ENCODE peak calls at places on chromosomes 1 and 21, in nine cellular contexts. One of them, this sample, is unnamed.

GRCh38 chr1:151888972-151889570 is 20.2 kb downstream of the THEM4 start:
- DNase-seq in stimulated activated CD4-positive, alpha-beta T cell treated with anti-CD3 and anti-CD28 coated beads, Interleukin-4, amount 100 ng/mL, for 48 hours: no peak
- DNase-seq in BJ: no peak
- DNase-seq in IMR-90: no peak
- DNase-seq in breast epithelium: no peak
- DNase-seq in midbrain: no peak
- DNase-seq in activated naive CD4-positive, alpha-beta T cell: no peak
- DNase-seq in naive thymus-derived CD4-positive, alpha-beta T cell: no peak
- DNase-seq in effector memory CD4-positive, alpha-beta T cell: no peak
- DNase-seq in this sample: no peak

GRCh38 chr1:29825941-29826415 is 589.7 kb downstream of the PTPRU start:
- DNase-seq in stimulated activated CD4-positive, alpha-beta T cell treated with anti-CD3 and anti-CD28 coated beads, Interleukin-4, amount 100 ng/mL, for 48 hours: no peak
- DNase-seq in BJ: no peak
- DNase-seq in IMR-90: no peak
- DNase-seq in breast epithelium: no peak
- DNase-seq in midbrain: no peak
- DNase-seq in activated naive CD4-positive, alpha-beta T cell: no peak
- DNase-seq in naive thymus-derived CD4-positive, alpha-beta T cell: no peak
- DNase-seq in effector memory CD4-positive, alpha-beta T cell: no peak
- DNase-seq in this sample: no peak

GRCh38 chr1:227411066-227411465 is 92.8 kb upstream of the CDC42BPA start:
- DNase-seq in stimulated activated CD4-positive, alpha-beta T cell treated with anti-CD3 and anti-CD28 coated beads, Interleukin-4, amount 100 ng/mL, for 48 hours: no peak
- DNase-seq in BJ: no peak
- DNase-seq in IMR-90: peak
- DNase-seq in breast epithelium: no peak
- DNase-seq in midbrain: no peak
- DNase-seq in activated naive CD4-positive, alpha-beta T cell: no peak
- DNase-seq in naive thymus-derived CD4-positive, alpha-beta T cell: no peak
- DNase-seq in effector memory CD4-positive, alpha-beta T cell: no peak
- DNase-seq in this sample: no peak

GRCh38 chr1:161725888-161726630 is 4.7 kb downstream of the FCRLB start:
- DNase-seq in stimulated activated CD4-positive, alpha-beta T cell treated with anti-CD3 and anti-CD28 coated beads, Interleukin-4, amount 100 ng/mL, for 48 hours: no peak
- DNase-seq in BJ: no peak
- DNase-seq in IMR-90: peak
- DNase-seq in breast epithelium: no peak
- DNase-seq in midbrain: peak
- DNase-seq in activated naive CD4-positive, alpha-beta T cell: no peak
- DNase-seq in naive thymus-derived CD4-positive, alpha-beta T cell: peak
- DNase-seq in effector memory CD4-positive, alpha-beta T cell: peak
- DNase-seq in this sample: no peak

GRCh38 chr1:88655685-88656299 is 28.3 kb upstream of the PKN2 start:
- DNase-seq in stimulated activated CD4-positive, alpha-beta T cell treated with anti-CD3 and anti-CD28 coated beads, Interleukin-4, amount 100 ng/mL, for 48 hours: no peak
- DNase-seq in BJ: peak
- DNase-seq in IMR-90: peak
- DNase-seq in breast epithelium: no peak
- DNase-seq in midbrain: peak
- DNase-seq in activated naive CD4-positive, alpha-beta T cell: no peak
- DNase-seq in naive thymus-derived CD4-positive, alpha-beta T cell: no peak
- DNase-seq in effector memory CD4-positive, alpha-beta T cell: no peak
- DNase-seq in this sample: peak

GRCh38 chr1:154742586-154742985 is 127.5 kb downstream of the KCNN3 start:
- DNase-seq in stimulated activated CD4-positive, alpha-beta T cell treated with anti-CD3 and anti-CD28 coated beads, Interleukin-4, amount 100 ng/mL, for 48 hours: no peak
- DNase-seq in BJ: no peak
- DNase-seq in IMR-90: no peak
- DNase-seq in breast epithelium: no peak
- DNase-seq in midbrain: no peak
- DNase-seq in activated naive CD4-positive, alpha-beta T cell: no peak
- DNase-seq in naive thymus-derived CD4-positive, alpha-beta T cell: no peak
- DNase-seq in effector memory CD4-positive, alpha-beta T cell: no peak
- DNase-seq in this sample: no peak

GRCh38 chr1:218739426-218739825 is 394.3 kb downstream of the TGFB2 start:
- DNase-seq in stimulated activated CD4-positive, alpha-beta T cell treated with anti-CD3 and anti-CD28 coated beads, Interleukin-4, amount 100 ng/mL, for 48 hours: no peak
- DNase-seq in BJ: no peak
- DNase-seq in IMR-90: peak
- DNase-seq in breast epithelium: no peak
- DNase-seq in midbrain: no peak
- DNase-seq in activated naive CD4-positive, alpha-beta T cell: no peak
- DNase-seq in naive thymus-derived CD4-positive, alpha-beta T cell: no peak
- DNase-seq in effector memory CD4-positive, alpha-beta T cell: no peak
- DNase-seq in this sample: no peak

GRCh38 chr1:28591708-28592313 is at the start of gene RAB42:
- DNase-seq in stimulated activated CD4-positive, alpha-beta T cell treated with anti-CD3 and anti-CD28 coated beads, Interleukin-4, amount 100 ng/mL, for 48 hours: no peak
- DNase-seq in BJ: no peak
- DNase-seq in IMR-90: no peak
- DNase-seq in breast epithelium: no peak
- DNase-seq in midbrain: no peak
- DNase-seq in activated naive CD4-positive, alpha-beta T cell: no peak
- DNase-seq in naive thymus-derived CD4-positive, alpha-beta T cell: no peak
- DNase-seq in effector memory CD4-positive, alpha-beta T cell: no peak
- DNase-seq in this sample: no peak

GRCh38 chr1:94401206-94401605 is 17.0 kb upstream of the ABCD3 start:
- DNase-seq in stimulated activated CD4-positive, alpha-beta T cell treated with anti-CD3 and anti-CD28 coated beads, Interleukin-4, amount 100 ng/mL, for 48 hours: no peak
- DNase-seq in BJ: no peak
- DNase-seq in IMR-90: no peak
- DNase-seq in breast epithelium: peak
- DNase-seq in midbrain: no peak
- DNase-seq in activated naive CD4-positive, alpha-beta T cell: no peak
- DNase-seq in naive thymus-derived CD4-positive, alpha-beta T cell: no peak
- DNase-seq in effector memory CD4-positive, alpha-beta T cell: no peak
- DNase-seq in this sample: no peak

GRCh38 chr1:224745924-224746323 is 129.8 kb downstream of the CNIH3 start:
- DNase-seq in stimulated activated CD4-positive, alpha-beta T cell treated with anti-CD3 and anti-CD28 coated beads, Interleukin-4, amount 100 ng/mL, for 48 hours: no peak
- DNase-seq in BJ: no peak
- DNase-seq in IMR-90: no peak
- DNase-seq in breast epithelium: no peak
- DNase-seq in midbrain: no peak
- DNase-seq in activated naive CD4-positive, alpha-beta T cell: no peak
- DNase-seq in naive thymus-derived CD4-positive, alpha-beta T cell: no peak
- DNase-seq in effector memory CD4-positive, alpha-beta T cell: no peak
- DNase-seq in this sample: no peak

GRCh38 chr1:201676061-201676644 is 137.2 kb downstream of the NAV1 start:
- DNase-seq in stimulated activated CD4-positive, alpha-beta T cell treated with anti-CD3 and anti-CD28 coated beads, Interleukin-4, amount 100 ng/mL, for 48 hours: no peak
- DNase-seq in BJ: no peak
- DNase-seq in IMR-90: peak
- DNase-seq in breast epithelium: no peak
- DNase-seq in midbrain: no peak
- DNase-seq in activated naive CD4-positive, alpha-beta T cell: no peak
- DNase-seq in naive thymus-derived CD4-positive, alpha-beta T cell: no peak
- DNase-seq in effector memory CD4-positive, alpha-beta T cell: no peak
- DNase-seq in this sample: no peak

GRCh38 chr1:150615346-150616201 is 13.8 kb downstream of the ENSA start:
- DNase-seq in stimulated activated CD4-positive, alpha-beta T cell treated with anti-CD3 and anti-CD28 coated beads, Interleukin-4, amount 100 ng/mL, for 48 hours: no peak
- DNase-seq in BJ: no peak
- DNase-seq in IMR-90: no peak
- DNase-seq in breast epithelium: no peak
- DNase-seq in midbrain: no peak
- DNase-seq in activated naive CD4-positive, alpha-beta T cell: no peak
- DNase-seq in naive thymus-derived CD4-positive, alpha-beta T cell: no peak
- DNase-seq in effector memory CD4-positive, alpha-beta T cell: no peak
- DNase-seq in this sample: no peak

GRCh38 chr1:94416901-94417701 is 1.1 kb upstream of the ABCD3 start:
- DNase-seq in stimulated activated CD4-positive, alpha-beta T cell treated with anti-CD3 and anti-CD28 coated beads, Interleukin-4, amount 100 ng/mL, for 48 hours: no peak
- DNase-seq in BJ: peak
- DNase-seq in IMR-90: peak
- DNase-seq in breast epithelium: peak
- DNase-seq in midbrain: peak
- DNase-seq in activated naive CD4-positive, alpha-beta T cell: no peak
- DNase-seq in naive thymus-derived CD4-positive, alpha-beta T cell: no peak
- DNase-seq in effector memory CD4-positive, alpha-beta T cell: no peak
- DNase-seq in this sample: peak

GRCh38 chr21:43703068-43703880 is 15.7 kb upstream of the PDXK start:
- DNase-seq in stimulated activated CD4-positive, alpha-beta T cell treated with anti-CD3 and anti-CD28 coated beads, Interleukin-4, amount 100 ng/mL, for 48 hours: no peak
- DNase-seq in BJ: peak
- DNase-seq in IMR-90: peak
- DNase-seq in breast epithelium: no peak
- DNase-seq in midbrain: peak
- DNase-seq in activated naive CD4-positive, alpha-beta T cell: no peak
- DNase-seq in naive thymus-derived CD4-positive, alpha-beta T cell: no peak
- DNase-seq in effector memory CD4-positive, alpha-beta T cell: no peak
- DNase-seq in this sample: peak

GRCh38 chr1:31937300-31938183 is 626 bp downstream of the PTP4A2 start:
- DNase-seq in stimulated activated CD4-positive, alpha-beta T cell treated with anti-CD3 and anti-CD28 coated beads, Interleukin-4, amount 100 ng/mL, for 48 hours: peak
- DNase-seq in BJ: no peak
- DNase-seq in IMR-90: peak
- DNase-seq in breast epithelium: peak
- DNase-seq in midbrain: peak
- DNase-seq in activated naive CD4-positive, alpha-beta T cell: peak
- DNase-seq in naive thymus-derived CD4-positive, alpha-beta T cell: peak
- DNase-seq in effector memory CD4-positive, alpha-beta T cell: peak
- DNase-seq in this sample: peak

GRCh38 chr1:23619299-23620188 is 60.2 kb upstream of the ID3 start:
- DNase-seq in stimulated activated CD4-positive, alpha-beta T cell treated with anti-CD3 and anti-CD28 coated beads, Interleukin-4, amount 100 ng/mL, for 48 hours: peak
- DNase-seq in BJ: no peak
- DNase-seq in IMR-90: peak
- DNase-seq in breast epithelium: peak
- DNase-seq in midbrain: no peak
- DNase-seq in activated naive CD4-positive, alpha-beta T cell: peak
- DNase-seq in naive thymus-derived CD4-positive, alpha-beta T cell: peak
- DNase-seq in effector memory CD4-positive, alpha-beta T cell: peak
- DNase-seq in this sample: no peak

GRCh38 chr1:161735837-161736236 is 13.7 kb upstream of the DUSP12 start:
- DNase-seq in stimulated activated CD4-positive, alpha-beta T cell treated with anti-CD3 and anti-CD28 coated beads, Interleukin-4, amount 100 ng/mL, for 48 hours: no peak
- DNase-seq in BJ: no peak
- DNase-seq in IMR-90: no peak
- DNase-seq in breast epithelium: no peak
- DNase-seq in midbrain: no peak
- DNase-seq in activated naive CD4-positive, alpha-beta T cell: no peak
- DNase-seq in naive thymus-derived CD4-positive, alpha-beta T cell: no peak
- DNase-seq in effector memory CD4-positive, alpha-beta T cell: no peak
- DNase-seq in this sample: no peak

GRCh38 chr21:32772281-32773047 is 909 bp upstream of the PAXBP1 start:
- DNase-seq in stimulated activated CD4-positive, alpha-beta T cell treated with anti-CD3 and anti-CD28 coated beads, Interleukin-4, amount 100 ng/mL, for 48 hours: peak
- DNase-seq in BJ: no peak
- DNase-seq in IMR-90: peak
- DNase-seq in breast epithelium: no peak
- DNase-seq in midbrain: peak
- DNase-seq in activated naive CD4-positive, alpha-beta T cell: peak
- DNase-seq in naive thymus-derived CD4-positive, alpha-beta T cell: peak
- DNase-seq in effector memory CD4-positive, alpha-beta T cell: no peak
- DNase-seq in this sample: peak

GRCh38 chr21:15141236-15141970 is 76.6 kb upstream of the NRIP1 start:
- DNase-seq in stimulated activated CD4-positive, alpha-beta T cell treated with anti-CD3 and anti-CD28 coated beads, Interleukin-4, amount 100 ng/mL, for 48 hours: no peak
- DNase-seq in BJ: no peak
- DNase-seq in IMR-90: no peak
- DNase-seq in breast epithelium: no peak
- DNase-seq in midbrain: no peak
- DNase-seq in activated naive CD4-positive, alpha-beta T cell: no peak
- DNase-seq in naive thymus-derived CD4-positive, alpha-beta T cell: no peak
- DNase-seq in effector memory CD4-positive, alpha-beta T cell: no peak
- DNase-seq in this sample: no peak

GRCh38 chr1:157158967-157159366 is 20.8 kb upstream of the ETV3 start:
- DNase-seq in stimulated activated CD4-positive, alpha-beta T cell treated with anti-CD3 and anti-CD28 coated beads, Interleukin-4, amount 100 ng/mL, for 48 hours: no peak
- DNase-seq in BJ: no peak
- DNase-seq in IMR-90: no peak
- DNase-seq in breast epithelium: no peak
- DNase-seq in midbrain: no peak
- DNase-seq in activated naive CD4-positive, alpha-beta T cell: no peak
- DNase-seq in naive thymus-derived CD4-positive, alpha-beta T cell: no peak
- DNase-seq in effector memory CD4-positive, alpha-beta T cell: no peak
- DNase-seq in this sample: no peak

GRCh38 chr1:161220002-161220401 is 3.4 kb downstream of the APOA2 start:
- DNase-seq in stimulated activated CD4-positive, alpha-beta T cell treated with anti-CD3 and anti-CD28 coated beads, Interleukin-4, amount 100 ng/mL, for 48 hours: no peak
- DNase-seq in BJ: no peak
- DNase-seq in IMR-90: no peak
- DNase-seq in breast epithelium: no peak
- DNase-seq in midbrain: no peak
- DNase-seq in activated naive CD4-positive, alpha-beta T cell: no peak
- DNase-seq in naive thymus-derived CD4-positive, alpha-beta T cell: no peak
- DNase-seq in effector memory CD4-positive, alpha-beta T cell: no peak
- DNase-seq in this sample: no peak

GRCh38 chr1:178283409-178283808 is 189.5 kb downstream of the RASAL2 start:
- DNase-seq in stimulated activated CD4-positive, alpha-beta T cell treated with anti-CD3 and anti-CD28 coated beads, Interleukin-4, amount 100 ng/mL, for 48 hours: no peak
- DNase-seq in BJ: no peak
- DNase-seq in IMR-90: peak
- DNase-seq in breast epithelium: peak
- DNase-seq in midbrain: peak
- DNase-seq in activated naive CD4-positive, alpha-beta T cell: no peak
- DNase-seq in naive thymus-derived CD4-positive, alpha-beta T cell: no peak
- DNase-seq in effector memory CD4-positive, alpha-beta T cell: no peak
- DNase-seq in this sample: no peak

GRCh38 chr1:185375583-185375982 is 58.5 kb upstream of the IVNS1ABP start:
- DNase-seq in stimulated activated CD4-positive, alpha-beta T cell treated with anti-CD3 and anti-CD28 coated beads, Interleukin-4, amount 100 ng/mL, for 48 hours: no peak
- DNase-seq in BJ: no peak
- DNase-seq in IMR-90: no peak
- DNase-seq in breast epithelium: no peak
- DNase-seq in midbrain: no peak
- DNase-seq in activated naive CD4-positive, alpha-beta T cell: no peak
- DNase-seq in naive thymus-derived CD4-positive, alpha-beta T cell: no peak
- DNase-seq in effector memory CD4-positive, alpha-beta T cell: no peak
- DNase-seq in this sample: no peak

GRCh38 chr1:19495000-19495656 is 9.8 kb upstream of the CAPZB start:
- DNase-seq in stimulated activated CD4-positive, alpha-beta T cell treated with anti-CD3 and anti-CD28 coated beads, Interleukin-4, amount 100 ng/mL, for 48 hours: no peak
- DNase-seq in BJ: no peak
- DNase-seq in IMR-90: no peak
- DNase-seq in breast epithelium: no peak
- DNase-seq in midbrain: no peak
- DNase-seq in activated naive CD4-positive, alpha-beta T cell: no peak
- DNase-seq in naive thymus-derived CD4-positive, alpha-beta T cell: no peak
- DNase-seq in effector memory CD4-positive, alpha-beta T cell: no peak
- DNase-seq in this sample: no peak

GRCh38 chr1:239040523-239040922 is 345.8 kb upstream of the CHRM3 start:
- DNase-seq in stimulated activated CD4-positive, alpha-beta T cell treated with anti-CD3 and anti-CD28 coated beads, Interleukin-4, amount 100 ng/mL, for 48 hours: no peak
- DNase-seq in BJ: no peak
- DNase-seq in IMR-90: no peak
- DNase-seq in breast epithelium: no peak
- DNase-seq in midbrain: no peak
- DNase-seq in activated naive CD4-positive, alpha-beta T cell: no peak
- DNase-seq in naive thymus-derived CD4-positive, alpha-beta T cell: no peak
- DNase-seq in effector memory CD4-positive, alpha-beta T cell: no peak
- DNase-seq in this sample: peak

GRCh38 chr1:165837838-165838364 is 10.5 kb downstream of the UCK2 start:
- DNase-seq in stimulated activated CD4-positive, alpha-beta T cell treated with anti-CD3 and anti-CD28 coated beads, Interleukin-4, amount 100 ng/mL, for 48 hours: no peak
- DNase-seq in BJ: no peak
- DNase-seq in IMR-90: peak
- DNase-seq in breast epithelium: no peak
- DNase-seq in midbrain: no peak
- DNase-seq in activated naive CD4-positive, alpha-beta T cell: no peak
- DNase-seq in naive thymus-derived CD4-positive, alpha-beta T cell: no peak
- DNase-seq in effector memory CD4-positive, alpha-beta T cell: no peak
- DNase-seq in this sample: no peak

GRCh38 chr1:25066253-25066652 is 136.2 kb upstream of the RUNX3 start:
- DNase-seq in stimulated activated CD4-positive, alpha-beta T cell treated with anti-CD3 and anti-CD28 coated beads, Interleukin-4, amount 100 ng/mL, for 48 hours: no peak
- DNase-seq in BJ: no peak
- DNase-seq in IMR-90: no peak
- DNase-seq in breast epithelium: peak
- DNase-seq in midbrain: no peak
- DNase-seq in activated naive CD4-positive, alpha-beta T cell: no peak
- DNase-seq in naive thymus-derived CD4-positive, alpha-beta T cell: no peak
- DNase-seq in effector memory CD4-positive, alpha-beta T cell: no peak
- DNase-seq in this sample: no peak

GRCh38 chr1:173114381-173114780 is 63.6 kb upstream of the TNFSF18 start:
- DNase-seq in stimulated activated CD4-positive, alpha-beta T cell treated with anti-CD3 and anti-CD28 coated beads, Interleukin-4, amount 100 ng/mL, for 48 hours: no peak
- DNase-seq in BJ: no peak
- DNase-seq in IMR-90: no peak
- DNase-seq in breast epithelium: no peak
- DNase-seq in midbrain: no peak
- DNase-seq in activated naive CD4-positive, alpha-beta T cell: no peak
- DNase-seq in naive thymus-derived CD4-positive, alpha-beta T cell: no peak
- DNase-seq in effector memory CD4-positive, alpha-beta T cell: no peak
- DNase-seq in this sample: no peak

GRCh38 chr21:39125752-39126485 is 57.3 kb downstream of the PSMG1 start:
- DNase-seq in stimulated activated CD4-positive, alpha-beta T cell treated with anti-CD3 and anti-CD28 coated beads, Interleukin-4, amount 100 ng/mL, for 48 hours: no peak
- DNase-seq in BJ: no peak
- DNase-seq in IMR-90: peak
- DNase-seq in breast epithelium: peak
- DNase-seq in midbrain: peak
- DNase-seq in activated naive CD4-positive, alpha-beta T cell: no peak
- DNase-seq in naive thymus-derived CD4-positive, alpha-beta T cell: no peak
- DNase-seq in effector memory CD4-positive, alpha-beta T cell: no peak
- DNase-seq in this sample: peak

GRCh38 chr1:110059133-110059863 is 11.2 kb downstream of the ALX3 start:
- DNase-seq in stimulated activated CD4-positive, alpha-beta T cell treated with anti-CD3 and anti-CD28 coated beads, Interleukin-4, amount 100 ng/mL, for 48 hours: no peak
- DNase-seq in BJ: no peak
- DNase-seq in IMR-90: peak
- DNase-seq in breast epithelium: no peak
- DNase-seq in midbrain: no peak
- DNase-seq in activated naive CD4-positive, alpha-beta T cell: no peak
- DNase-seq in naive thymus-derived CD4-positive, alpha-beta T cell: no peak
- DNase-seq in effector memory CD4-positive, alpha-beta T cell: no peak
- DNase-seq in this sample: no peak

GRCh38 chr1:58783090-58783992 is 506 bp downstream of the JUN start:
- DNase-seq in stimulated activated CD4-positive, alpha-beta T cell treated with anti-CD3 and anti-CD28 coated beads, Interleukin-4, amount 100 ng/mL, for 48 hours: peak
- DNase-seq in BJ: no peak
- DNase-seq in IMR-90: peak
- DNase-seq in breast epithelium: peak
- DNase-seq in midbrain: peak
- DNase-seq in activated naive CD4-positive, alpha-beta T cell: peak
- DNase-seq in naive thymus-derived CD4-positive, alpha-beta T cell: peak
- DNase-seq in effector memory CD4-positive, alpha-beta T cell: peak
- DNase-seq in this sample: peak